ENCODE peak calls at places on chromosomes 5 and 9, in five cellular contexts. U is GM23248; L is activated CD4-positive, alpha-beta T cell treated with anti-CD3 and anti-CD28 coated beads for 48 hours; Z is NCI-H524; P is T follicular helper cell. C is an unnamed sample.

GRCh38 chr5:135697959-135698345 is 119.2 kb upstream of the CXCL14 start:
- DNase-seq in U (no peak), L (no peak), Z (no peak), P (no peak), C (no peak)

GRCh38 chr9:134634667-134635230 is 6.9 kb upstream of the COL5A1 start:
- DNase-seq in U (no peak), L (no peak), Z (no peak), P (no peak), C (no peak)

GRCh38 chr5:52859619-52860018 is 71.9 kb downstream of the ITGA1 start:
- DNase-seq in U (peak), L (no peak), Z (no peak), P (no peak), C (no peak)

GRCh38 chr9:33942471-33943083 is 106.1 kb downstream of the UBAP2 start:
- DNase-seq in U (peak), L (no peak), Z (no peak), P (no peak), C (no peak)

GRCh38 chr9:108662090-108662875 is 193.5 kb downstream of the ACTL7B start:
- DNase-seq in U (peak), L (no peak), Z (no peak), P (no peak), C (no peak)

GRCh38 chr5:37090123-37090726 is 159.0 kb downstream of the CPLANE1 start:
- DNase-seq in U (no peak), L (no peak), Z (no peak), P (no peak), C (no peak)

GRCh38 chr5:167770461-167770860 is 521.0 kb upstream of the WWC1 start:
- DNase-seq in U (peak), L (no peak), Z (no peak), P (no peak), C (no peak)

GRCh38 chr5:124477577-124477976 is 268.9 kb downstream of the ZNF608 start:
- DNase-seq in U (no peak), L (no peak), Z (no peak), P (no peak), C (peak)

GRCh38 chr5:149427374-149427773 is 48.3 kb upstream of the IL17B start:
- DNase-seq in U (no peak), L (no peak), Z (no peak), P (no peak), C (no peak)

GRCh38 chr9:107358867-107359440 is 75.9 kb downstream of the RAD23B start:
- DNase-seq in U (no peak), L (no peak), Z (no peak), P (no peak), C (no peak)

GRCh38 chr5:42108468-42108867 is 183.4 kb downstream of the FBXO4 start:
- DNase-seq in U (no peak), L (no peak), Z (no peak), P (no peak), C (no peak)

GRCh38 chr5:171693397-171693796 is 92.2 kb upstream of the SMIM23 start:
- DNase-seq in U (no peak), L (no peak), Z (no peak), P (no peak), C (no peak)

GRCh38 chr5:140148508-140148907 is 22.8 kb downstream of the IGIP start:
- DNase-seq in U (peak), L (no peak), Z (no peak), P (no peak), C (no peak)

GRCh38 chr5:2482778-2483177 is 268.7 kb downstream of the IRX2 start:
- DNase-seq in U (no peak), L (no peak), Z (no peak), P (no peak), C (no peak)

GRCh38 chr9:136847065-136847826 is 2.0 kb upstream of the PHPT1 start:
- DNase-seq in U (peak), L (peak), Z (no peak), P (no peak), C (no peak)

GRCh38 chr5:176724472-176724871 is 77.2 kb downstream of the TSPAN17 start:
- DNase-seq in U (no peak), L (no peak), Z (no peak), P (no peak), C (no peak)

GRCh38 chr5:91158011-91158410 is 225.1 kb downstream of the ARRDC3 start:
- DNase-seq in U (no peak), L (no peak), Z (no peak), P (no peak), C (no peak)

GRCh38 chr9:116870566-116870965 is 183.5 kb downstream of the TRIM32 start:
- DNase-seq in U (no peak), L (no peak), Z (no peak), P (no peak), C (no peak)

GRCh38 chr9:99052849-99053715 is 51.8 kb upstream of the TGFBR1 start:
- DNase-seq in U (no peak), L (no peak), Z (no peak), P (no peak), C (no peak)

C was measured in C1 segment of cervical spinal cord.